ENCODE peak calls at places on chromosomes 1 and 21, in seven cellular contexts. Z, F, X, J, N, L and G are unnamed samples.

GRCh38 chr21:23394458-23394857 is 2212.8 kb downstream of the MRPL39 start:
- DNase-seq in J (no peak), N (no peak), F (no peak), X (no peak), Z (no peak), L (no peak), G (peak)

GRCh38 chr1:220927442-220927841 is 48.2 kb downstream of the HLX start:
- DNase-seq in L (no peak), N (no peak), Z (no peak), X (peak), F (no peak), J (no peak), G (no peak)

GRCh38 chr1:232856556-232856955 is 51.3 kb downstream of the MAP10 start:
- DNase-seq in L (peak), F (no peak), X (no peak), J (no peak), N (no peak), Z (no peak), G (peak)

GRCh38 chr1:212256404-212256803 is 28.8 kb upstream of the PPP2R5A start:
- DNase-seq in Z (no peak), F (no peak), J (no peak), L (no peak), N (no peak), X (no peak), G (no peak)

GRCh38 chr1:242470774-242471173 is 53.7 kb downstream of the PLD5 start:
- DNase-seq in F (no peak), N (no peak), X (no peak), J (no peak), Z (no peak), L (no peak), G (no peak)

GRCh38 chr1:26239936-26240335 is 5.9 kb downstream of the CEP85 start:
- DNase-seq in N (no peak), X (no peak), J (no peak), L (peak), Z (no peak), F (no peak), G (no peak)

GRCh38 chr1:166391677-166392076 is 224.9 kb upstream of the FAM78B start:
- DNase-seq in X (no peak), F (no peak), L (no peak), Z (no peak), J (no peak), N (no peak), G (peak)

GRCh38 chr1:223878598-223879325 is 33.0 kb upstream of the TP53BP2 start:
- DNase-seq in L (no peak), X (no peak), Z (no peak), F (no peak), N (no peak), J (no peak), G (no peak)

GRCh38 chr1:51955797-51956527 is 34.5 kb downstream of the RAB3B start:
- DNase-seq in F (no peak), J (no peak), X (no peak), Z (no peak), N (no peak), L (no peak), G (peak)

GRCh38 chr1:224116131-224116530 is 2.2 kb downstream of the FBXO28 start:
- DNase-seq in L (peak), X (no peak), J (no peak), N (no peak), F (peak), Z (no peak), G (peak)

GRCh38 chr1:108816049-108816882 is 40.6 kb downstream of the AKNAD1 start:
- DNase-seq in X (no peak), N (peak), L (peak), J (peak), Z (peak), F (peak), G (peak)

GRCh38 chr1:110370827-110371226 is 20.0 kb downstream of the SLC16A4 start:
- DNase-seq in L (peak), J (no peak), Z (no peak), F (no peak), X (no peak), N (no peak), G (no peak)

GRCh38 chr1:180188103-180188506 is 33.4 kb downstream of the QSOX1 start:
- DNase-seq in F (peak), N (no peak), Z (no peak), L (peak), X (peak), J (no peak), G (peak)
- TF ChIP-seq CTCF in F (peak), N (peak), Z (no peak), L (peak), X (peak), J (peak), G (peak)

GRCh38 chr1:246532519-246532918 is 25.4 kb upstream of the SMYD3 start:
- DNase-seq in N (no peak), L (peak), X (no peak), F (no peak), Z (no peak), J (no peak), G (no peak)
- TF ChIP-seq CTCF in N (no peak), L (peak), X (peak), F (no peak), Z (no peak), J (no peak), G (peak)

GRCh38 chr1:197735461-197735860 is 39.8 kb downstream of the DENND1B start:
- DNase-seq in N (no peak), L (no peak), X (no peak), J (no peak), Z (no peak), F (no peak), G (no peak)

GRCh38 chr1:197733324-197733723 is 42.0 kb downstream of the DENND1B start:
- DNase-seq in N (no peak), L (no peak), X (no peak), Z (no peak), F (no peak), J (no peak), G (no peak)

GRCh38 chr1:197736689-197737088 is 38.6 kb downstream of the DENND1B start:
- DNase-seq in L (peak), J (no peak), F (peak), X (no peak), N (no peak), Z (no peak), G (no peak)

GRCh38 chr1:197732187-197732586 is 43.1 kb downstream of the DENND1B start:
- DNase-seq in F (no peak), Z (no peak), J (no peak), L (no peak), X (no peak), N (no peak), G (no peak)

DNA sequence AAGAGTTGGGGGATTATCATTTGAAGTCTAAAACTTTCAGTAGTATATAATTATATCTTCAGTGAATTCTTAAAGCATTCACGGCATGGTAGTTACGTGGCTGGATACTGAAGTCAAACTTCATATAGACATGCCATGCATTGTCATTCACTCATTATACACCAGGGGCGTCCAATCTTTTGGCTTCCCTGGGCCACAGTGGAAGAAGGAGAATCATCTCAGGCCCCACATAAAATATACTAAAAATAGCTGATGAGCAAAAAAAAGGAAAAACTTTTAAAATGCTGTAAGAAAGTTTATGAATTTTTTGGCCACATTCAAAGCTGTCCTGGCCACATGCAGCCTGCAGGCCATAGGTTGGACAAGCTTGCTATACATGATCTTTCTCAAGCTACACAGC is 43.8 kb downstream of the DENND1B start:
- DNase-seq in N (no peak), X (no peak), F (no peak), Z (no peak), J (no peak), L (no peak), G (no peak)
- TF ChIP-seq CTCF in N (no peak), X (no peak), F (no peak), Z (no peak), J (no peak), L (no peak), G (no peak)

GRCh38 chr1:17998889-17999288 is 108.7 kb upstream of the IGSF21 start:
- DNase-seq in X (no peak), N (no peak), J (no peak), F (peak), L (peak), Z (no peak), G (peak)
- TF ChIP-seq CTCF in X (peak), N (no peak), J (no peak), F (peak), L (peak), Z (no peak), G (peak)

GRCh38 chr1:219317762-219318353 is 144.2 kb downstream of the LYPLAL1 start:
- DNase-seq in Z (no peak), X (peak), N (no peak), F (peak), L (peak), J (no peak), G (peak)
- TF ChIP-seq CTCF in Z (no peak), X (peak), N (no peak), F (no peak), L (peak), J (no peak), G (peak)

GRCh38 chr1:58903450-58904298 is 119.8 kb upstream of the JUN start:
- DNase-seq in X (peak), N (peak), F (peak), Z (peak), J (peak), L (peak), G (peak)
- TF ChIP-seq CTCF in X (no peak), N (no peak), F (no peak), Z (no peak), J (peak), L (no peak), G (no peak)

GRCh38 chr21:26167593-26167992 is 3.0 kb downstream of the APP start:
- DNase-seq in F (no peak), L (no peak), N (no peak), X (no peak), J (no peak), Z (no peak), G (no peak)

GRCh38 chr21:26169611-26170470 is 729 bp downstream of the APP start:
- DNase-seq in X (peak), N (peak), F (peak), L (peak), Z (peak), J (peak), G (peak)

GRCh38 chr21:26171310-26172100 is 935 bp upstream of the APP start:
- DNase-seq in N (no peak), X (no peak), F (no peak), Z (no peak), L (no peak), J (no peak), G (no peak)

GRCh38 chr21:26170471-26171309 is at the start of gene APP:
- DNase-seq in Z (peak), F (peak), L (peak), J (peak), X (peak), N (peak), G (peak)

GRCh38 chr21:26169061-26169610 is 1.4 kb downstream of the APP start:
- DNase-seq in J (peak), Z (peak), X (peak), N (peak), F (peak), L (peak), G (peak)
- TF ChIP-seq CTCF in J (peak), Z (no peak), X (peak), N (peak), F (peak), L (peak), G (peak)

GRCh38 chr1:15328785-15329480 is 80.8 kb upstream of the EFHD2 start:
- DNase-seq in X (no peak), N (peak), F (no peak), J (peak), Z (no peak), L (peak), G (no peak)
- TF ChIP-seq CTCF in X (no peak), N (peak), F (no peak), J (peak), Z (no peak), L (peak), G (no peak)

DNA sequence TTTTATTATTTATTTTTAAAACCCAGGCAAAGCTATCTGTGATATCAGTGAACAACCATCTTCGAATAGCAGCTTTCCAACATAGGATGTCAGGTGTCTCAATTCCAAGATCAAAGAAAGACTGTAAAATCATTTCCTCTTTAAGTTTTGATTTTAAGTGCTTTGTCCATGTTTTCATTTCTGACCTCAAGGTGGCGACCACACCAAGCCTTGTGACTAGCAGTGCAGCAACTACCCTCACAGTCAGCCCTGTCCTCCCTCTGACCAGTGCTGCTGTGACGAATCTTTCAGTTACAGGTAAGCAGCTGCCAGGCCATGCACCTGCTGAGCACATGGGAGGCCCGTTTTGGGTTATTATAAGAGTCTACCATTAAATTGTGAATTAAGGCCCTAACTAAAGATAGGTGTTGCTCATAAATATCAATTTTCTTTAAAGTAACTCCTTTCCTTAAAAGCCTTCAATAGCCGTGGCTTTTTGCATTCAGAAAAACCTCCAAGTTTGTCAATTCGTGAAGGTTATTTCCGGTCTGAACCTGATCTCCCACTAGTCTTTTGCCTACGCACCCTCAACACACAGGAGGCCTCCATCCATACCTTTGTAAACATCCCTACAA is 117.0 kb downstream of the CD247 start:
- DNase-seq in L (peak), X (peak), Z (peak), J (no peak), F (peak), N (peak), G (peak)
- TF ChIP-seq CTCF in L (peak), X (peak), Z (peak), J (no peak), F (peak), N (peak), G (peak)

GRCh38 chr21:39388811-39389155 is 39.9 kb upstream of the HMGN1 start:
- DNase-seq in F (no peak), Z (no peak), N (no peak), J (no peak), L (no peak), X (no peak), G (no peak)
- TF ChIP-seq CTCF in F (no peak), Z (no peak), N (peak), J (no peak), L (no peak), X (no peak), G (peak)